ENCODE peak calls at places on chromosomes 5 and 9, in seven cellular contexts. V is cardiac fibroblast, P is uterus, L is NB4, S is nephron progenitor cell, I is mesothelial cell of epicardium, W is upper lobe of right lung. E is an unnamed sample.

GRCh38 chr5:144209421-144209820 is 38.7 kb downstream of the KCTD16 start:
- DNase-seq in V (no peak), P (no peak), L (peak; percentile 6), S (no peak), I (no peak), W (no peak), E (no peak)

GRCh38 chr5:54362992-54363630 is 52.7 kb upstream of the ARL15 start:
- DNase-seq in V (no peak), P (no peak), L (no peak), S (no peak), I (no peak), W (no peak), E (no peak)

GRCh38 chr5:79806741-79807140 is 117.1 kb downstream of the CMYA5 start:
- DNase-seq in V (peak; percentile 6), P (no peak), L (peak; percentile 20), S (no peak), I (no peak), W (no peak), E (no peak)

GRCh38 chr5:171706736-171707440 is 78.7 kb upstream of the SMIM23 start:
- DNase-seq in V (no peak), P (no peak), L (peak; percentile 19), S (no peak), I (no peak), W (no peak), E (peak; percentile 25)

GRCh38 chr9:136404801-136405136 is 4.8 kb upstream of the SNAPC4 start:
- DNase-seq in V (no peak), P (no peak), L (no peak), S (no peak), I (no peak), W (no peak), E (no peak)

GRCh38 chr9:135302329-135303279 is 177.0 kb upstream of the PPP1R26 start:
- DNase-seq in V (no peak), P (no peak), L (no peak), S (no peak), I (no peak), W (no peak), E (peak; percentile 59)

GRCh38 chr5:141001854-141002666 is 35.8 kb downstream of the PCDHAC2 start:
- DNase-seq in V (no peak), P (no peak), L (no peak), S (peak; percentile 54), I (peak; percentile 27), W (peak; percentile 70), E (no peak)

GRCh38 chr9:98256632-98257218 is 1.3 kb upstream of the TBC1D2 start:
- DNase-seq in V (no peak), P (peak; percentile 24), L (peak; percentile 70), S (peak; percentile 16), I (no peak), W (peak; percentile 51), E (no peak)

GRCh38 chr9:16120727-16121126 is 567.9 kb downstream of the CCDC171 start:
- DNase-seq in V (no peak), P (no peak), L (no peak), S (no peak), I (no peak), W (no peak), E (no peak)

GRCh38 chr9:16687678-16688369 is 182.6 kb downstream of the BNC2 start:
- DNase-seq in V (peak; percentile 51), P (no peak), L (no peak), S (no peak), I (no peak), W (no peak), E (no peak)

GRCh38 chr5:59506285-59506877 is 387.1 kb downstream of the PDE4D start:
- DNase-seq in V (peak; percentile 71), P (no peak), L (peak; percentile 29), S (no peak), I (no peak), W (no peak), E (no peak)

GRCh38 chr5:7683753-7684152 is 167.2 kb downstream of the CFAP90 start:
- DNase-seq in V (no peak), P (no peak), L (peak; percentile 3), S (no peak), I (no peak), W (no peak), E (no peak)

GRCh38 chr9:20437466-20437865 is 184.8 kb downstream of the MLLT3 start:
- DNase-seq in V (peak; percentile 80), P (peak; percentile 30), L (no peak), S (no peak), I (no peak), W (no peak), E (no peak)

GRCh38 chr9:38003230-38003629 is 65.8 kb downstream of the SHB start:
- DNase-seq in V (no peak), P (no peak), L (peak; percentile 37), S (no peak), I (no peak), W (no peak), E (no peak)

GRCh38 chr5:140041492-140042421 is 1.3 kb downstream of the NRG2 start:
- DNase-seq in V (peak; percentile 38), P (peak; percentile 53), L (no peak), S (peak; percentile 55), I (no peak), W (peak; percentile 65), E (no peak)

GRCh38 chr5:5816960-5817359 is 394.5 kb downstream of the ICE1 start:
- DNase-seq in V (no peak), P (no peak), L (no peak), S (no peak), I (no peak), W (no peak), E (no peak)

GRCh38 chr5:171927345-171927941 is 79.0 kb downstream of the FBXW11 start:
- DNase-seq in V (peak; percentile 30), P (no peak), L (no peak), S (no peak), I (no peak), W (no peak), E (no peak)

GRCh38 chr9:108182950-108183381 is 672.8 kb downstream of the ACTL7B start:
- DNase-seq in V (peak; percentile 67), P (no peak), L (peak; percentile 51), S (no peak), I (no peak), W (no peak), E (no peak)

GRCh38 chr5:93883459-93883858 is 142.1 kb upstream of the POU5F2 start:
- DNase-seq in V (no peak), P (no peak), L (no peak), S (peak; percentile 2), I (no peak), W (no peak), E (no peak)

GRCh38 chr5:58182287-58182841 is 277.5 kb downstream of the PLK2 start:
- DNase-seq in V (no peak), P (no peak), L (no peak), S (no peak), I (no peak), W (no peak), E (no peak)

GRCh38 chr9:80156262-80156661 is 584.5 kb downstream of the TLE4 start:
- DNase-seq in V (no peak), P (no peak), L (no peak), S (no peak), I (no peak), W (no peak), E (no peak)

GRCh38 chr9:35341585-35341984 is 148.3 kb upstream of the RUSC2 start:
- DNase-seq in V (peak; percentile 81), P (peak; percentile 21), L (peak; percentile 47), S (no peak), I (no peak), W (peak; percentile 71), E (no peak)

GRCh38 chr9:2281031-2281802 is 266.1 kb downstream of the SMARCA2 start:
- DNase-seq in V (peak; percentile 28), P (no peak), L (no peak), S (no peak), I (no peak), W (no peak), E (no peak)

GRCh38 chr5:92944903-92945629 is 636.0 kb downstream of the NR2F1-AS1 start:
- DNase-seq in V (peak; percentile 85), P (no peak), L (no peak), S (no peak), I (no peak), W (no peak), E (no peak)

GRCh38 chr5:135564305-135564704 is 14.5 kb downstream of the CXCL14 start:
- DNase-seq in V (no peak), P (no peak), L (no peak), S (no peak), I (no peak), W (no peak), E (no peak)

GRCh38 chr5:148151872-148152271 is 16.5 kb upstream of the SPINK14 start:
- DNase-seq in V (no peak), P (no peak), L (no peak), S (no peak), I (no peak), W (no peak), E (no peak)

GRCh38 chr9:129885018-129885669 is 49.9 kb downstream of the USP20 start:
- DNase-seq in V (no peak), P (peak; percentile 42), L (peak; percentile 78), S (no peak), I (no peak), W (peak; percentile 76), E (no peak)

GRCh38 chr5:112154940-112155686 is 264.0 kb downstream of the EPB41L4A start:
- DNase-seq in V (peak; percentile 67), P (no peak), L (no peak), S (no peak), I (no peak), W (no peak), E (no peak)

GRCh38 chr9:69023650-69024049 is 9.7 kb upstream of the PRKACG start:
- DNase-seq in V (no peak), P (no peak), L (no peak), S (no peak), I (no peak), W (no peak), E (no peak)

DNA sequence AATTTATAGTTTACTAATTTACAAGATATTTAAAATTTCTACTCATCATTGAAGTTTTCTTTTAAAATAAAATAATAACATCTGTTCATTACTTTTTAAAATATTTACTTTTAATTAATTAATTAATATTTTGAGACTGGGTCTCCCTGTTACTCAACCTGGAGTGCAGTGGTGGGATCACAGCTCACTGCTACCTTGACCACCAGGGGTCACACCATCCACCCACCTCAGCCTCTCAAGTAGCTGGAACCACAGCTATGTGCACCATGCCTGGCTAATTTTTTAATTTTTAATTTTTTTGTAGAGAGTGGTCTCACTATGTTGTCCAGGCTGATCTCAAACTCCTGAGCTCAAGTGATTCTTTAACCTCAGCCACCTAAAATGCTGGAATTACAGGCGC is 1013.6 kb downstream of the CDH9 start:
- DNase-seq in V (no peak), P (no peak), L (peak; percentile 24), S (peak; percentile 39), I (no peak), W (no peak), E (no peak)
- TF ChIP-seq CTCF in V (no peak), P (no peak), L (peak; percentile 36), S (peak; percentile 56), I (no peak), W (no peak), E (peak; percentile 72)

GRCh38 chr5:178839319-178839704 is 20.4 kb upstream of the ZNF354B start:
- DNase-seq in V (peak; percentile 55), P (no peak), L (peak; percentile 64), S (peak; percentile 70), I (no peak), W (peak; percentile 87), E (no peak)
- TF ChIP-seq CTCF in V (peak; percentile 63), P (no peak), L (peak; percentile 72), S (peak; percentile 56), I (no peak), W (peak; percentile 60), E (peak; percentile 77)

GRCh38 chr9:93826209-93826608 is 128.9 kb downstream of the BARX1 start:
- DNase-seq in V (no peak), P (no peak), L (no peak), S (no peak), I (no peak), W (peak; percentile 66), E (peak; percentile 66)
- TF ChIP-seq CTCF in V (peak; percentile 30), P (no peak), L (no peak), S (no peak), I (peak; percentile 25), W (peak; percentile 33), E (peak; percentile 56)

GRCh38 chr9:99299214-99300102 is 77.4 kb downstream of the SEC61B start:
- DNase-seq in V (peak; percentile 62), P (no peak), L (peak; percentile 39), S (no peak), I (no peak), W (no peak), E (no peak)
- TF ChIP-seq CTCF in V (no peak), P (no peak), L (peak; percentile 1), S (no peak), I (no peak), W (peak; percentile 36), E (peak; percentile 60)

E was measured in type B pancreatic cell.